ENCODE peak calls at places on chromosomes 16 and 17, in nine cellular contexts. Z is aorta; E is lower lobe of right lung; H is endodermal cell; P is K562; X is RWPE1; G is thyroid gland; L is CD4-positive, alpha-beta T cell; U is upper lobe of right lung. J is an unnamed sample.
A peak's percentile ranks its signal among the peaks of the same experiment; 100 is the strongest.

GRCh38 chr16:15548482-15548891 is 94.5 kb downstream of the MARF1 start:
- DNase-seq in P (no peak), H (peak; percentile 59), L (no peak), U (no peak), Z (no peak), E (no peak), X (no peak), G (no peak), J (peak; percentile 15)

GRCh38 chr16:89090182-89090630 is 3.4 kb upstream of the ACSF3 start:
- DNase-seq in Z (no peak), U (no peak), X (no peak), P (peak; percentile 58), E (no peak), L (no peak), G (peak; percentile 17), H (no peak), J (no peak)

GRCh38 chr17:7477392-7478275 is 1.8 kb downstream of the ZBTB4 start:
- DNase-seq in P (no peak), E (peak; percentile 77), X (peak; percentile 40), H (peak; percentile 73), L (no peak), G (peak; percentile 82), U (peak; percentile 76), Z (peak; percentile 76), J (no peak)

GRCh38 chr16:56355786-56356275 is 69.5 kb downstream of the AMFR start:
- DNase-seq in X (no peak), Z (peak; percentile 47), G (no peak), U (peak; percentile 43), H (peak; percentile 47), P (peak; percentile 72), L (no peak), E (peak; percentile 41), J (no peak)

GRCh38 chr16:1745181-1745899 is 26.0 kb downstream of the NME3 start:
- DNase-seq in G (no peak), H (no peak), P (no peak), L (no peak), X (peak; percentile 69), U (no peak), Z (no peak), E (no peak), J (no peak)

GRCh38 chr17:19414396-19415280 is 3.6 kb downstream of the RNF112 start:
- DNase-seq in Z (no peak), H (peak; percentile 53), G (no peak), L (no peak), E (no peak), U (no peak), X (no peak), P (no peak), J (no peak)

GRCh38 chr17:33976816-33977215 is 278.3 kb upstream of the CCL2 start:
- DNase-seq in G (no peak), U (no peak), H (peak; percentile 46), L (no peak), P (no peak), Z (no peak), X (no peak), E (no peak), J (no peak)

GRCh38 chr16:54407596-54407995 is 121.0 kb upstream of the IRX3 start:
- DNase-seq in U (no peak), X (peak; percentile 51), H (peak; percentile 5), P (no peak), E (no peak), G (no peak), Z (no peak), L (no peak), J (no peak)

GRCh38 chr16:79360267-79360666 is 240.3 kb downstream of the MAF start:
- DNase-seq in P (no peak), L (no peak), H (no peak), E (no peak), X (peak; percentile 81), U (no peak), G (no peak), Z (no peak), J (no peak)

GRCh38 chr16:3256876-3257465 is 538 bp upstream of the MEFV start:
- DNase-seq in E (no peak), L (no peak), X (no peak), G (no peak), H (no peak), Z (no peak), P (no peak), U (no peak), J (no peak)

GRCh38 chr17:4485676-4486646 is 12.7 kb upstream of the SPNS2 start:
- DNase-seq in E (no peak), U (no peak), G (no peak), Z (no peak), X (no peak), P (no peak), L (peak; percentile 66), H (peak; percentile 49), J (no peak)

GRCh38 chr17:13085578-13085977 is 67.8 kb upstream of the ELAC2 start:
- DNase-seq in P (no peak), G (no peak), H (no peak), E (no peak), U (no peak), Z (no peak), X (no peak), L (no peak), J (no peak)

GRCh38 chr17:42508426-42509164 is 27.4 kb upstream of the NAGLU start:
- DNase-seq in L (no peak), P (no peak), X (no peak), G (no peak), H (peak; percentile 68), U (peak; percentile 5), E (no peak), Z (no peak), J (no peak)

GRCh38 chr17:42512246-42512645 is 23.8 kb upstream of the NAGLU start:
- DNase-seq in U (no peak), X (no peak), E (no peak), G (no peak), P (no peak), H (no peak), Z (no peak), L (no peak), J (no peak)

GRCh38 chr17:42509409-42509808 is 26.6 kb upstream of the NAGLU start:
- DNase-seq in L (no peak), P (no peak), U (no peak), G (peak; percentile 80), X (no peak), E (no peak), H (no peak), Z (no peak), J (no peak)

GRCh38 chr17:42507671-42508070 is 28.4 kb upstream of the NAGLU start:
- DNase-seq in G (no peak), U (peak; percentile 21), X (no peak), L (no peak), H (no peak), Z (no peak), P (no peak), E (no peak), J (no peak)

GRCh38 chr17:42509916-42510315 is 26.1 kb upstream of the NAGLU start:
- DNase-seq in U (no peak), G (peak; percentile 74), X (no peak), Z (no peak), H (no peak), L (no peak), P (no peak), E (no peak), J (no peak)
- H3K27ac ChIP-seq in U (no peak overlapping the region), G (peak overlapping the region; percentile 77), X (no peak overlapping the region), Z (peak overlapping the region; percentile 47), H (no peak overlapping the region), L (no peak overlapping the region), P (no peak overlapping the region), E (no peak overlapping the region), J (no peak overlapping the region)

GRCh38 chr17:31746884-31747495 is 112.1 kb downstream of the COPRS start:
- DNase-seq in X (no peak), Z (no peak), U (no peak), L (no peak), P (no peak), E (no peak), H (no peak), G (no peak), J (no peak)

GRCh38 chr17:31745964-31746650 is 112.9 kb downstream of the COPRS start:
- DNase-seq in X (no peak), P (no peak), Z (no peak), G (no peak), L (no peak), H (no peak), E (no peak), U (no peak), J (no peak)

GRCh38 chr17:31741371-31741770 is 117.7 kb downstream of the COPRS start:
- DNase-seq in E (no peak), P (no peak), Z (no peak), H (no peak), U (no peak), G (no peak), L (no peak), X (no peak), J (no peak)

GRCh38 chr17:31743767-31744166 is 115.3 kb downstream of the COPRS start:
- DNase-seq in G (no peak), Z (no peak), L (no peak), P (no peak), X (no peak), H (peak; percentile 82), U (no peak), E (no peak), J (no peak)

DNA sequence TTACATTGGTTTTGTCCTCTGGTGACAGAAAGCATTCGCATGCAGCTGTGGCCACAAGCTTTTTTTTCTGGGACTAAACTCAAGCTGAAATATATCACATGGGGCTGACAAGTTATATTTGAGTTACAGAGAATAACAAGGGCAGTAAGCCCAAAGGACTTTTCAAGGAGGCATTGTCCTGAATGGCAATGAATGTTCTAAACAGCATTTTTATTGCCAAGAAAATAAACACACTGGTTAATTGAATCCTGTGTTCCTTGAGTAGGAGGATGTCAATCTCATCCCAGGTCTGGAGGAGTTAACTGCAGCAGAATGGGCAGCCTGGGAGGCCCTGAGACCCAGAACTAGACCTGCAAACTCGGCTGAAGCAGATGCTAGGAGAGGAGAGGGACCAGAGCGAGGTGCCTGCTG is 114.5 kb downstream of the COPRS start:
- DNase-seq in G (no peak), L (no peak), Z (no peak), X (no peak), P (no peak), H (no peak), E (no peak), U (no peak), J (no peak)
- H3K27ac ChIP-seq in G (no peak overlapping the region), L (no peak overlapping the region), Z (peak overlapping the region; percentile 77), X (no peak overlapping the region), P (no peak overlapping the region), H (no peak overlapping the region), E (no peak overlapping the region), U (no peak overlapping the region), J (no peak overlapping the region)

GRCh38 chr16:19131809-19132777 is 18.3 kb downstream of the ITPRIPL2 start:
- DNase-seq in U (no peak), Z (no peak), H (no peak), G (no peak), E (no peak), P (no peak), X (no peak), L (no peak), J (no peak)
- H3K27ac ChIP-seq in U (peak overlapping the region; percentile 81), Z (peak overlapping the region; percentile 13), H (no peak overlapping the region), G (peak overlapping the region; percentile 71), E (peak overlapping the region; percentile 82), P (no peak overlapping the region), X (peak overlapping the region; percentile 26), L (no peak overlapping the region), J (peak overlapping the region; percentile 29)

DNA sequence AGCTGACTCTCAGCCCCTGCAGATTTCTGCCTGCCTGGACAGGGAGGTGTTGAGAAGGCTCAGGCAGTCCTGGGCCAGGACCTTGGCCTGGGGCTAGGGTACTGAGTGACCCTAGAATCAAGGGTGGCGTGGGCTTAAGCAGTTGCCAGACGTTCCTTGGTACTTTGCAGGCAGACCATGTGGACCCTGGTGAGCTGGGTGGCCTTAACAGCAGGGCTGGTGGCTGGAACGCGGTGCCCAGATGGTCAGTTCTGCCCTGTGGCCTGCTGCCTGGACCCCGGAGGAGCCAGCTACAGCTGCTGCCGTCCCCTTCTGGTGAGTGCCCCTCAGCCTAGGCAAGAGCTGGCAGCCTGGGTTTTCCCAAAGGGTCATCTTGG is 3.9 kb downstream of the GRN start:
- DNase-seq in L (no peak), U (no peak), Z (peak; percentile 37), X (no peak), E (no peak), G (no peak), H (no peak), P (no peak), J (no peak)
- H3K27ac ChIP-seq in L (no peak overlapping the region), U (no peak overlapping the region), Z (no peak overlapping the region), X (peak overlapping the region; percentile 92), E (no peak overlapping the region), G (no peak overlapping the region), H (no peak overlapping the region), P (no peak overlapping the region), J (peak overlapping the region; percentile 92)